ENCODE peak calls at places on chromosomes 12 and 14, in six cellular contexts. X is SHP77; Q is effector CD4-positive, alpha-beta T cell; L is central memory CD4-positive, alpha-beta T cell; W is fibroblast of pulmonary artery; V is fibroblast of the aortic adventitia. D is an unnamed sample.

GRCh38 chr12:119176267-119177055 is 2.3 kb upstream of the HSPB8 start:
- DNase-seq in X (peak), Q (no peak), L (no peak), W (peak), V (peak), D (peak)

GRCh38 chr14:21382886-21383847 is 652 bp downstream of the SUPT16H start:
- DNase-seq in X (peak), Q (peak), L (peak), W (peak), V (peak), D (peak)

GRCh38 chr12:52091869-52092268 is 12.4 kb downstream of the SMIM41 start:
- DNase-seq in X (no peak), Q (no peak), L (no peak), W (no peak), V (no peak), D (no peak)

GRCh38 chr12:99261256-99261655 is 386.3 kb upstream of the GARIN6 start:
- DNase-seq in X (no peak), Q (no peak), L (no peak), W (no peak), V (no peak), D (no peak)

GRCh38 chr14:93015039-93015438 is 92.1 kb downstream of the CHGA start:
- DNase-seq in X (no peak), Q (no peak), L (no peak), W (no peak), V (no peak), D (no peak)

GRCh38 chr12:90519285-90519684 is 435.7 kb downstream of the CCER1 start:
- DNase-seq in X (no peak), Q (no peak), L (no peak), W (no peak), V (no peak), D (no peak)

GRCh38 chr12:54294152-54294913 is 6.5 kb downstream of the NFE2 start:
- DNase-seq in X (no peak), Q (peak), L (peak), W (peak), V (peak), D (no peak)

GRCh38 chr12:116964740-116965090 is 54.0 kb downstream of the FBXW8 start:
- DNase-seq in X (peak), Q (no peak), L (no peak), W (no peak), V (no peak), D (no peak)

GRCh38 chr14:102848830-102849521 is 71.7 kb downstream of the TRAF3 start:
- DNase-seq in X (peak), Q (no peak), L (no peak), W (no peak), V (no peak), D (peak)

GRCh38 chr14:67251573-67252226 is 10.5 kb downstream of the PALS1 start:
- DNase-seq in X (no peak), Q (no peak), L (no peak), W (peak), V (peak), D (no peak)

GRCh38 chr12:21471294-21471693 is 30.1 kb downstream of the RECQL start:
- DNase-seq in X (no peak), Q (no peak), L (no peak), W (no peak), V (no peak), D (no peak)

GRCh38 chr12:118120579-118121363 is 15.2 kb upstream of the PEBP1 start:
- DNase-seq in X (peak), Q (peak), L (peak), W (peak), V (peak), D (peak)

GRCh38 chr12:120183211-120183631 is 11.3 kb downstream of the GCN1 start:
- DNase-seq in X (no peak), Q (no peak), L (no peak), W (peak), V (peak), D (peak)

GRCh38 chr12:91763654-91764439 is 381.8 kb downstream of the BTG1 start:
- DNase-seq in X (no peak), Q (no peak), L (no peak), W (no peak), V (peak), D (peak)

GRCh38 chr12:112682586-112682985 is 109.0 kb upstream of the RPH3A start:
- DNase-seq in X (no peak), Q (no peak), L (no peak), W (no peak), V (no peak), D (no peak)

GRCh38 chr12:11581179-11581755 is 68.2 kb upstream of the ETV6 start:
- DNase-seq in X (peak), Q (peak), L (peak), W (peak), V (peak), D (peak)

GRCh38 chr12:123034865-123035264 is 54.4 kb downstream of the ARL6IP4 start:
- DNase-seq in X (no peak), Q (no peak), L (no peak), W (peak), V (peak), D (peak)

GRCh38 chr12:108597559-108598471 is at the start of gene TMEM119:
- DNase-seq in X (no peak), Q (no peak), L (no peak), W (no peak), V (peak), D (peak)

GRCh38 chr12:69500631-69501030 is 30.4 kb downstream of the FRS2 start:
- DNase-seq in X (no peak), Q (no peak), L (no peak), W (no peak), V (peak), D (no peak)

GRCh38 chr12:12608557-12608957 is 3.1 kb upstream of the CREBL2 start:
- DNase-seq in X (no peak), Q (no peak), L (no peak), W (peak), V (peak), D (no peak)

GRCh38 chr12:8081228-8081920 is 700 bp upstream of the NECAP1 start:
- DNase-seq in X (no peak), Q (peak), L (peak), W (no peak), V (peak), D (no peak)

GRCh38 chr12:107319536-107320030 is 226.2 kb upstream of the CRY1 start:
- DNase-seq in X (no peak), Q (no peak), L (peak), W (no peak), V (no peak), D (no peak)

GRCh38 chr14:46840971-46841729 is 189.6 kb upstream of the RPL10L start:
- DNase-seq in X (no peak), Q (no peak), L (no peak), W (no peak), V (no peak), D (no peak)

GRCh38 chr14:68894802-68895201 is 84.3 kb downstream of the ACTN1 start:
- DNase-seq in X (no peak), Q (no peak), L (no peak), W (peak), V (no peak), D (no peak)

D was measured in fibroblast of gingiva.